ENCODE peak calls at places on chromosomes 1 and 21, in ten cellular contexts. One of them, this sample, is unnamed.

GRCh38 chr1:94055459-94056122 is 65.4 kb downstream of the ABCA4 start:
- DNase-seq in ascending aorta: no peak
- DNase-seq in SK-N-SH: no peak
- DNase-seq in H1: no peak
- DNase-seq in CD4-positive, CD25-positive, alpha-beta regulatory T cell: no peak
- DNase-seq in lower lobe of right lung: no peak
- DNase-seq in hepatocyte: no peak
- DNase-seq in left ventricle myocardium inferior: no peak
- DNase-seq in Panc1: no peak
- DNase-seq in uterus: no peak
- DNase-seq in this sample: no peak

GRCh38 chr21:27213328-27213727 is 246.4 kb upstream of the ADAMTS5 start:
- DNase-seq in ascending aorta: no peak
- DNase-seq in SK-N-SH: no peak
- DNase-seq in H1: no peak
- DNase-seq in CD4-positive, CD25-positive, alpha-beta regulatory T cell: no peak
- DNase-seq in lower lobe of right lung: no peak
- DNase-seq in hepatocyte: no peak
- DNase-seq in left ventricle myocardium inferior: no peak
- DNase-seq in Panc1: no peak
- DNase-seq in uterus: no peak
- DNase-seq in this sample: no peak

GRCh38 chr1:42968654-42969053 is 10.0 kb upstream of the SLC2A1 start:
- DNase-seq in ascending aorta: no peak
- DNase-seq in SK-N-SH: no peak
- DNase-seq in H1: no peak
- DNase-seq in CD4-positive, CD25-positive, alpha-beta regulatory T cell: no peak
- DNase-seq in lower lobe of right lung: no peak
- DNase-seq in hepatocyte: no peak
- DNase-seq in left ventricle myocardium inferior: no peak
- DNase-seq in Panc1: no peak
- DNase-seq in uterus: no peak
- DNase-seq in this sample: no peak

GRCh38 chr1:30952098-30952497 is 43.5 kb upstream of the SDC3 start:
- DNase-seq in ascending aorta: no peak
- DNase-seq in SK-N-SH: no peak
- DNase-seq in H1: no peak
- DNase-seq in CD4-positive, CD25-positive, alpha-beta regulatory T cell: peak; percentile 23
- DNase-seq in lower lobe of right lung: no peak
- DNase-seq in hepatocyte: no peak
- DNase-seq in left ventricle myocardium inferior: no peak
- DNase-seq in Panc1: no peak
- DNase-seq in uterus: no peak
- DNase-seq in this sample: no peak

GRCh38 chr1:93573940-93574469 is 107.6 kb downstream of the BCAR3 start:
- DNase-seq in ascending aorta: no peak
- DNase-seq in SK-N-SH: no peak
- DNase-seq in H1: no peak
- DNase-seq in CD4-positive, CD25-positive, alpha-beta regulatory T cell: no peak
- DNase-seq in lower lobe of right lung: no peak
- DNase-seq in hepatocyte: no peak
- DNase-seq in left ventricle myocardium inferior: peak; percentile 12
- DNase-seq in Panc1: no peak
- DNase-seq in uterus: no peak
- DNase-seq in this sample: no peak

GRCh38 chr1:36133484-36133883 is 8.5 kb upstream of the COL8A2 start:
- DNase-seq in ascending aorta: peak; percentile 83
- DNase-seq in SK-N-SH: peak; percentile 44
- DNase-seq in H1: no peak
- DNase-seq in CD4-positive, CD25-positive, alpha-beta regulatory T cell: no peak
- DNase-seq in lower lobe of right lung: no peak
- DNase-seq in hepatocyte: peak; percentile 86
- DNase-seq in left ventricle myocardium inferior: peak; percentile 38
- DNase-seq in Panc1: no peak
- DNase-seq in uterus: peak; percentile 83
- DNase-seq in this sample: peak; percentile 61

GRCh38 chr1:214418380-214418779 is 133.0 kb downstream of the PTPN14 start:
- DNase-seq in ascending aorta: no peak
- DNase-seq in SK-N-SH: no peak
- DNase-seq in H1: no peak
- DNase-seq in CD4-positive, CD25-positive, alpha-beta regulatory T cell: no peak
- DNase-seq in lower lobe of right lung: no peak
- DNase-seq in hepatocyte: no peak
- DNase-seq in left ventricle myocardium inferior: no peak
- DNase-seq in Panc1: no peak
- DNase-seq in uterus: no peak
- DNase-seq in this sample: no peak

GRCh38 chr1:2288816-2289536 is 60.9 kb downstream of the SKI start:
- DNase-seq in ascending aorta: no peak
- DNase-seq in SK-N-SH: no peak
- DNase-seq in H1: no peak
- DNase-seq in CD4-positive, CD25-positive, alpha-beta regulatory T cell: no peak
- DNase-seq in lower lobe of right lung: no peak
- DNase-seq in hepatocyte: no peak
- DNase-seq in left ventricle myocardium inferior: no peak
- DNase-seq in Panc1: no peak
- DNase-seq in uterus: no peak
- DNase-seq in this sample: no peak

GRCh38 chr1:228979774-228980173 is 244.5 kb downstream of the RHOU start:
- DNase-seq in ascending aorta: no peak
- DNase-seq in SK-N-SH: no peak
- DNase-seq in H1: no peak
- DNase-seq in CD4-positive, CD25-positive, alpha-beta regulatory T cell: no peak
- DNase-seq in lower lobe of right lung: no peak
- DNase-seq in hepatocyte: no peak
- DNase-seq in left ventricle myocardium inferior: no peak
- DNase-seq in Panc1: no peak
- DNase-seq in uterus: no peak
- DNase-seq in this sample: no peak

GRCh38 chr1:75265792-75266191 is 131.6 kb downstream of the LHX8 start:
- DNase-seq in ascending aorta: no peak
- DNase-seq in SK-N-SH: peak; percentile 10
- DNase-seq in H1: no peak
- DNase-seq in CD4-positive, CD25-positive, alpha-beta regulatory T cell: peak; percentile 27
- DNase-seq in lower lobe of right lung: no peak
- DNase-seq in hepatocyte: peak; percentile 54
- DNase-seq in left ventricle myocardium inferior: no peak
- DNase-seq in Panc1: peak; percentile 27
- DNase-seq in uterus: no peak
- DNase-seq in this sample: no peak

GRCh38 chr1:44786841-44787426 is 1.0 kb downstream of the BEST4 start:
- DNase-seq in ascending aorta: no peak
- DNase-seq in SK-N-SH: no peak
- DNase-seq in H1: no peak
- DNase-seq in CD4-positive, CD25-positive, alpha-beta regulatory T cell: no peak
- DNase-seq in lower lobe of right lung: no peak
- DNase-seq in hepatocyte: no peak
- DNase-seq in left ventricle myocardium inferior: no peak
- DNase-seq in Panc1: no peak
- DNase-seq in uterus: no peak
- DNase-seq in this sample: no peak

GRCh38 chr1:47593001-47593568 is 155.2 kb downstream of the FOXD2 start:
- DNase-seq in ascending aorta: peak; percentile 57
- DNase-seq in SK-N-SH: peak; percentile 78
- DNase-seq in H1: no peak
- DNase-seq in CD4-positive, CD25-positive, alpha-beta regulatory T cell: no peak
- DNase-seq in lower lobe of right lung: no peak
- DNase-seq in hepatocyte: peak; percentile 48
- DNase-seq in left ventricle myocardium inferior: no peak
- DNase-seq in Panc1: no peak
- DNase-seq in uterus: no peak
- DNase-seq in this sample: no peak

GRCh38 chr1:85295006-85295431 is 18.6 kb upstream of the BCL10 start:
- DNase-seq in ascending aorta: no peak
- DNase-seq in SK-N-SH: no peak
- DNase-seq in H1: no peak
- DNase-seq in CD4-positive, CD25-positive, alpha-beta regulatory T cell: no peak
- DNase-seq in lower lobe of right lung: no peak
- DNase-seq in hepatocyte: no peak
- DNase-seq in left ventricle myocardium inferior: no peak
- DNase-seq in Panc1: peak; percentile 89
- DNase-seq in uterus: no peak
- DNase-seq in this sample: no peak

GRCh38 chr1:239125027-239125426 is 261.3 kb upstream of the CHRM3 start:
- DNase-seq in ascending aorta: no peak
- DNase-seq in SK-N-SH: no peak
- DNase-seq in H1: peak; percentile 23
- DNase-seq in CD4-positive, CD25-positive, alpha-beta regulatory T cell: no peak
- DNase-seq in lower lobe of right lung: no peak
- DNase-seq in hepatocyte: no peak
- DNase-seq in left ventricle myocardium inferior: no peak
- DNase-seq in Panc1: no peak
- DNase-seq in uterus: no peak
- DNase-seq in this sample: no peak

GRCh38 chr21:44742418-44743153 is 31.2 kb upstream of the TSPEAR start:
- DNase-seq in ascending aorta: no peak
- DNase-seq in SK-N-SH: no peak
- DNase-seq in H1: no peak
- DNase-seq in CD4-positive, CD25-positive, alpha-beta regulatory T cell: peak; percentile 14
- DNase-seq in lower lobe of right lung: no peak
- DNase-seq in hepatocyte: no peak
- DNase-seq in left ventricle myocardium inferior: no peak
- DNase-seq in Panc1: no peak
- DNase-seq in uterus: no peak
- DNase-seq in this sample: no peak

GRCh38 chr21:34702341-34702807 is 33.6 kb downstream of the CLIC6 start:
- DNase-seq in ascending aorta: peak; percentile 83
- DNase-seq in SK-N-SH: no peak
- DNase-seq in H1: no peak
- DNase-seq in CD4-positive, CD25-positive, alpha-beta regulatory T cell: no peak
- DNase-seq in lower lobe of right lung: no peak
- DNase-seq in hepatocyte: no peak
- DNase-seq in left ventricle myocardium inferior: no peak
- DNase-seq in Panc1: no peak
- DNase-seq in uterus: peak; percentile 67
- DNase-seq in this sample: peak; percentile 68

GRCh38 chr1:186497651-186498050 is 36.7 kb upstream of the PDC start:
- DNase-seq in ascending aorta: no peak
- DNase-seq in SK-N-SH: no peak
- DNase-seq in H1: no peak
- DNase-seq in CD4-positive, CD25-positive, alpha-beta regulatory T cell: no peak
- DNase-seq in lower lobe of right lung: no peak
- DNase-seq in hepatocyte: no peak
- DNase-seq in left ventricle myocardium inferior: no peak
- DNase-seq in Panc1: no peak
- DNase-seq in uterus: no peak
- DNase-seq in this sample: no peak

GRCh38 chr21:41802684-41803083 is 35.8 kb upstream of the RIPK4 start:
- DNase-seq in ascending aorta: peak; percentile 79
- DNase-seq in SK-N-SH: no peak
- DNase-seq in H1: no peak
- DNase-seq in CD4-positive, CD25-positive, alpha-beta regulatory T cell: no peak
- DNase-seq in lower lobe of right lung: no peak
- DNase-seq in hepatocyte: no peak
- DNase-seq in left ventricle myocardium inferior: peak; percentile 75
- DNase-seq in Panc1: no peak
- DNase-seq in uterus: peak; percentile 72
- DNase-seq in this sample: peak; percentile 86

GRCh38 chr21:37658994-37659458 is 257.2 kb downstream of the KCNJ6 start:
- DNase-seq in ascending aorta: peak; percentile 82
- DNase-seq in SK-N-SH: no peak
- DNase-seq in H1: no peak
- DNase-seq in CD4-positive, CD25-positive, alpha-beta regulatory T cell: no peak
- DNase-seq in lower lobe of right lung: no peak
- DNase-seq in hepatocyte: peak; percentile 58
- DNase-seq in left ventricle myocardium inferior: no peak
- DNase-seq in Panc1: no peak
- DNase-seq in uterus: peak; percentile 35
- DNase-seq in this sample: no peak

GRCh38 chr1:19734472-19734999 is 65.2 kb downstream of the TMCO4 start:
- DNase-seq in ascending aorta: no peak
- DNase-seq in SK-N-SH: no peak
- DNase-seq in H1: no peak
- DNase-seq in CD4-positive, CD25-positive, alpha-beta regulatory T cell: no peak
- DNase-seq in lower lobe of right lung: no peak
- DNase-seq in hepatocyte: no peak
- DNase-seq in left ventricle myocardium inferior: peak; percentile 29
- DNase-seq in Panc1: no peak
- DNase-seq in uterus: no peak
- DNase-seq in this sample: no peak
- H3K27ac ChIP-seq in ascending aorta: peak overlapping the region; percentile 85
- H3K27ac ChIP-seq in SK-N-SH: peak overlapping the region; percentile 97
- H3K27ac ChIP-seq in H1: no peak overlapping the region
- H3K27ac ChIP-seq in CD4-positive, CD25-positive, alpha-beta regulatory T cell: no peak overlapping the region
- H3K27ac ChIP-seq in lower lobe of right lung: no peak overlapping the region
- H3K27ac ChIP-seq in hepatocyte: no peak overlapping the region
- H3K27ac ChIP-seq in left ventricle myocardium inferior: no peak overlapping the region
- H3K27ac ChIP-seq in Panc1: no peak overlapping the region
- H3K27ac ChIP-seq in uterus: no peak overlapping the region
- H3K27ac ChIP-seq in this sample: peak overlapping the region; percentile 69

GRCh38 chr1:223748405-223748772 is 36.0 kb downstream of the CAPN2 start:
- DNase-seq in ascending aorta: no peak
- DNase-seq in SK-N-SH: no peak
- DNase-seq in H1: no peak
- DNase-seq in CD4-positive, CD25-positive, alpha-beta regulatory T cell: no peak
- DNase-seq in lower lobe of right lung: no peak
- DNase-seq in hepatocyte: peak; percentile 55
- DNase-seq in left ventricle myocardium inferior: no peak
- DNase-seq in Panc1: no peak
- DNase-seq in uterus: no peak
- DNase-seq in this sample: peak; percentile 56
- H3K36me3 ChIP-seq in ascending aorta: peaks cover 69% of the 10 kb centered on the region
- H3K36me3 ChIP-seq in SK-N-SH: peaks cover 68% of the 10 kb centered on the region
- H3K36me3 ChIP-seq in H1: no peaks in the 10 kb centered on the region
- H3K36me3 ChIP-seq in CD4-positive, CD25-positive, alpha-beta regulatory T cell: peaks cover 68% of the 10 kb centered on the region
- H3K36me3 ChIP-seq in lower lobe of right lung: peaks cover 82% of the 10 kb centered on the region
- H3K36me3 ChIP-seq in hepatocyte: no peaks in the 10 kb centered on the region
- H3K36me3 ChIP-seq in left ventricle myocardium inferior: peaks cover 74% of the 10 kb centered on the region
- H3K36me3 ChIP-seq in Panc1: peaks cover 25% of the 10 kb centered on the region
- H3K36me3 ChIP-seq in uterus: no peaks in the 10 kb centered on the region
- H3K36me3 ChIP-seq in this sample: peaks cover 90% of the 10 kb centered on the region

DNA sequence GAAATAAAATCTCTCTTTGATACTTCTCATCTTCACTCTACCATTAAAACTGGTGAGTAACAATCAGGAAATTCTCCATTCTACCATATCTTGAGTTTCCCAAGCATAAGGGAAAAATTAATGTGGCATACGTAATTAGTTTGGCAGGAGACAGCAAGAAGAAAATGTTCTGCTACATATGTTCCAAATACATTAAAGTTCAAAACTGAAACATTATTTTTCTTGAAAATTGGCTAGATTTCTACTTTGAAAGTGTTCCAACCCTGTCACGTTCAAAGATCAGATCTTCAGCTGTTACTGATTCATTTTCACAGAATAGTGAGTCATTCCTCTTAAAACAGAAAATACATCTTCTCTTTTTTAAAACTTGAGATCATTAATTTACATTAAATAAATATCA is 48.5 kb downstream of the PIGK start:
- DNase-seq in ascending aorta: no peak
- DNase-seq in SK-N-SH: no peak
- DNase-seq in H1: no peak
- DNase-seq in CD4-positive, CD25-positive, alpha-beta regulatory T cell: peak; percentile 27
- DNase-seq in lower lobe of right lung: no peak
- DNase-seq in hepatocyte: no peak
- DNase-seq in left ventricle myocardium inferior: no peak
- DNase-seq in Panc1: no peak
- DNase-seq in uterus: no peak
- DNase-seq in this sample: no peak
- H3K27ac ChIP-seq in ascending aorta: no peak overlapping the region
- H3K27ac ChIP-seq in SK-N-SH: peak overlapping the region; percentile 60
- H3K27ac ChIP-seq in H1: no peak overlapping the region
- H3K27ac ChIP-seq in CD4-positive, CD25-positive, alpha-beta regulatory T cell: no peak overlapping the region
- H3K27ac ChIP-seq in lower lobe of right lung: no peak overlapping the region
- H3K27ac ChIP-seq in hepatocyte: no peak overlapping the region
- H3K27ac ChIP-seq in left ventricle myocardium inferior: no peak overlapping the region
- H3K27ac ChIP-seq in Panc1: no peak overlapping the region
- H3K27ac ChIP-seq in uterus: no peak overlapping the region
- H3K27ac ChIP-seq in this sample: no peak overlapping the region

GRCh38 chr1:156944848-156945247 is 24.4 kb downstream of the LRRC71 start:
- DNase-seq in ascending aorta: no peak
- DNase-seq in SK-N-SH: no peak
- DNase-seq in H1: no peak
- DNase-seq in CD4-positive, CD25-positive, alpha-beta regulatory T cell: no peak
- DNase-seq in lower lobe of right lung: no peak
- DNase-seq in hepatocyte: no peak
- DNase-seq in left ventricle myocardium inferior: no peak
- DNase-seq in Panc1: no peak
- DNase-seq in uterus: no peak
- DNase-seq in this sample: peak; percentile 22
- H3K36me3 ChIP-seq in ascending aorta: peaks cover 87% of the 10 kb centered on the region
- H3K36me3 ChIP-seq in SK-N-SH: peaks cover 84% of the 10 kb centered on the region
- H3K36me3 ChIP-seq in H1: peaks cover 73% of the 10 kb centered on the region
- H3K36me3 ChIP-seq in CD4-positive, CD25-positive, alpha-beta regulatory T cell: peaks cover 83% of the 10 kb centered on the region
- H3K36me3 ChIP-seq in lower lobe of right lung: peaks cover 100% of the 10 kb centered on the region
- H3K36me3 ChIP-seq in hepatocyte: no peaks in the 10 kb centered on the region
- H3K36me3 ChIP-seq in left ventricle myocardium inferior: peaks cover 100% of the 10 kb centered on the region
- H3K36me3 ChIP-seq in Panc1: peaks cover 9% of the 10 kb centered on the region
- H3K36me3 ChIP-seq in uterus: no peaks in the 10 kb centered on the region
- H3K36me3 ChIP-seq in this sample: peaks cover 100% of the 10 kb centered on the region